ENCODE peak calls at places on chromosome 6, in five cellular contexts. X is tibial artery; K is CD8-positive, alpha-beta T cell; R is IMR-90; N is Peyer's patch. Y is an unnamed sample.

GRCh38 chr6:153031335-153031955 is 28.9 kb upstream of the MTRF1L start:
- DNase-seq in K (no peak), X (no peak), R (peak; percentile 64), N (no peak), Y (no peak)

GRCh38 chr6:101597711-101598110 is 204.2 kb downstream of the GRIK2 start:
- DNase-seq in X (no peak), K (no peak), N (no peak), R (peak; percentile 94), Y (no peak)

GRCh38 chr6:108752733-108753392 is 95.4 kb upstream of the ARMC2 start:
- DNase-seq in K (no peak), N (no peak), R (no peak), X (no peak), Y (no peak)

GRCh38 chr6:149212892-149213786 is 104.4 kb upstream of the TAB2 start:
- DNase-seq in N (no peak), X (no peak), R (no peak), K (no peak), Y (no peak)

GRCh38 chr6:1527098-1527497 is 82.6 kb upstream of the FOXC1 start:
- DNase-seq in K (peak; percentile 24), N (no peak), R (peak; percentile 58), X (peak; percentile 78), Y (no peak)

GRCh38 chr6:116685437-116685993 is 4.5 kb downstream of the KPNA5 start:
- DNase-seq in R (no peak), X (no peak), N (no peak), K (no peak), Y (no peak)

GRCh38 chr6:27290065-27290849 is 21.8 kb downstream of the POM121L2 start:
- DNase-seq in R (peak; percentile 63), X (no peak), N (no peak), K (no peak), Y (no peak)

GRCh38 chr6:45504947-45505346 is 127.2 kb upstream of the SUPT3H start:
- DNase-seq in X (no peak), N (no peak), K (no peak), R (peak; percentile 98), Y (no peak)

GRCh38 chr6:161139766-161140553 is 133.9 kb downstream of the AGPAT4 start:
- DNase-seq in R (peak; percentile 42), K (no peak), X (no peak), N (no peak), Y (peak; percentile 30)

GRCh38 chr6:51913265-51913664 is 174.1 kb downstream of the PKHD1 start:
- DNase-seq in X (no peak), K (no peak), N (no peak), R (no peak), Y (no peak)

GRCh38 chr6:135475292-135475886 is 22.2 kb downstream of the AHI1 start:
- DNase-seq in N (no peak), K (no peak), R (peak; percentile 73), X (no peak), Y (no peak)

GRCh38 chr6:158774734-158775449 is 44.3 kb downstream of the EZR start:
- DNase-seq in K (no peak), X (no peak), R (no peak), N (no peak), Y (no peak)

GRCh38 chr6:63813531-63813930 is 177.9 kb downstream of the PHF3 start:
- DNase-seq in K (no peak), R (no peak), X (no peak), N (no peak), Y (no peak)

GRCh38 chr6:117444600-117444999 is 18.9 kb upstream of the ROS1 start:
- DNase-seq in N (no peak), X (no peak), R (peak; percentile 83), K (no peak), Y (no peak)

GRCh38 chr6:4790158-4790899 is 14.1 kb downstream of the CDYL start:
- DNase-seq in N (no peak), R (no peak), X (no peak), K (no peak), Y (no peak)

GRCh38 chr6:33592280-33592594 is 12.2 kb upstream of the BAK1 start:
- DNase-seq in R (no peak), N (no peak), X (no peak), K (no peak), Y (no peak)

GRCh38 chr6:33593414-33593727 is 13.3 kb upstream of the BAK1 start:
- DNase-seq in K (no peak), N (no peak), X (no peak), R (no peak), Y (no peak)

GRCh38 chr6:33591633-33592032 is 11.6 kb upstream of the BAK1 start:
- DNase-seq in R (no peak), N (no peak), X (no peak), K (no peak), Y (no peak)

GRCh38 chr6:33590531-33591198 is 10.6 kb upstream of the BAK1 start:
- DNase-seq in R (no peak), X (no peak), K (no peak), N (peak; percentile 82), Y (no peak)

DNA sequence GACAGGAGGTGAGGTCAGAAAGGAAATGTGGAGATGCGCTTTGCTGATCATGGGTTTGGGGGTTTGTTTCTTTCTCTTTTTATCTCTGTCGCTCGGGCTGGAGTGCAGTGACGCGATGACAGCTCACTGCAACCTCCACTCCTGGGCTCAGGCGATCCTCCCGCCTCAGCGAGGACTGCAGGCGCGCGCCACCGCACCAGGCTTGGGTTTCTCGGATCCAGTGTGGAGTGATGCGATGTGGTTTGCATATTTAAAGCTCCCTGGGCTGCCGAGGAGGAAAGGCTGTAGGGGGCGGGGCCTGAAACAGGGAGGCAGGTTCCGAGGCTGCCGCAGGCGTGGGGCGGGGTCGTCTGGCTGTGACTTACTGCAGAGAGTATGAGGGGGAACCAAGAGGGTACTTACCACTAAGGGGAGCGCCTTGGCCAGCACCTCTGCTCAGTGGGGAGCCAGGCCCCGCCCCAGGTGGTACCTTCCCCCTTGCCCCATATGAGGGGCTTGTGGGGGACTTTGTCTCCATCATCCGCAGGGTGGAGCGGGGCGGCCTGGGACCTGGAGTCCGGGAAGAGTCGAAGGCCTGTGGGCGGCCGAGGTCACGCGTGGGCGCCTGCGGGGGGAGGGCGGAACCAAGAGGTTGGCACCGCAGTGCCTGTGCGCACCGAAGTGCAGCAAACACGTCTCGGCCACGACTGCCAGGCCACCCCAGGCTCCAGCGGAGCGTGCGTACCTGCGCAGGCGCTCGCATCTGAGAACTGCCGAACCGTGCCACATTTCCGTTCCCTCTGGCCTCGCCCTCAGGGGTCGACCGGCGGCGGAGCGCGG is 12.7 kb upstream of the BAK1 start:
- DNase-seq in N (peak; percentile 74), X (peak; percentile 64), R (no peak), K (peak; percentile 35), Y (no peak)
- H3K27ac ChIP-seq in N (peak overlapping the region; percentile 69), X (no peak overlapping the region), R (no peak overlapping the region), K (peak overlapping the region; percentile 46), Y (peak overlapping the region; percentile 2)

GRCh38 chr6:43178150-43178549 is 3.8 kb upstream of the CUL9 start:
- DNase-seq in R (no peak), X (no peak), K (no peak), N (no peak), Y (no peak)
- H3K4me1 ChIP-seq in R (peaks cover 17% of the 10 kb centered on the region), X (no peaks in the 10 kb centered on the region), K (peaks cover 40% of the 10 kb centered on the region), N (peaks cover 10% of the 10 kb centered on the region), Y (peaks cover 40% of the 10 kb centered on the region)

GRCh38 chr6:21033575-21034026 is 499.3 kb downstream of the CDKAL1 start:
- DNase-seq in K (no peak), N (no peak), X (no peak), R (peak; percentile 85), Y (no peak)

GRCh38 chr6:21031182-21031581 is 496.9 kb downstream of the CDKAL1 start:
- DNase-seq in X (no peak), R (no peak), N (no peak), K (no peak), Y (no peak)

GRCh38 chr6:21033095-21033494 is 498.8 kb downstream of the CDKAL1 start:
- DNase-seq in K (no peak), N (no peak), R (no peak), X (no peak), Y (no peak)

GRCh38 chr6:21037453-21037852 is 503.2 kb downstream of the CDKAL1 start:
- DNase-seq in N (no peak), K (no peak), X (no peak), R (no peak), Y (no peak)

GRCh38 chr6:21034345-21034744 is 500.1 kb downstream of the CDKAL1 start:
- DNase-seq in X (no peak), K (no peak), N (no peak), R (no peak), Y (no peak)
- H3K4me3 ChIP-seq in X (no peak overlapping the region), K (no peak overlapping the region), N (no peak overlapping the region), R (no peak overlapping the region), Y (no peak overlapping the region)

GRCh38 chr6:106614592-106615301 is 14.6 kb downstream of the RTN4IP1 start:
- DNase-seq in K (no peak), X (no peak), N (no peak), R (no peak), Y (no peak)

GRCh38 chr6:106614131-106614530 is 15.2 kb downstream of the RTN4IP1 start:
- DNase-seq in N (no peak), R (no peak), K (no peak), X (no peak), Y (no peak)

GRCh38 chr6:106611030-106611429 is 18.3 kb downstream of the RTN4IP1 start:
- DNase-seq in K (no peak), R (no peak), X (no peak), N (no peak), Y (no peak)

GRCh38 chr6:106613590-106613989 is 15.7 kb downstream of the RTN4IP1 start:
- DNase-seq in N (no peak), X (no peak), K (no peak), R (no peak), Y (no peak)

DNA sequence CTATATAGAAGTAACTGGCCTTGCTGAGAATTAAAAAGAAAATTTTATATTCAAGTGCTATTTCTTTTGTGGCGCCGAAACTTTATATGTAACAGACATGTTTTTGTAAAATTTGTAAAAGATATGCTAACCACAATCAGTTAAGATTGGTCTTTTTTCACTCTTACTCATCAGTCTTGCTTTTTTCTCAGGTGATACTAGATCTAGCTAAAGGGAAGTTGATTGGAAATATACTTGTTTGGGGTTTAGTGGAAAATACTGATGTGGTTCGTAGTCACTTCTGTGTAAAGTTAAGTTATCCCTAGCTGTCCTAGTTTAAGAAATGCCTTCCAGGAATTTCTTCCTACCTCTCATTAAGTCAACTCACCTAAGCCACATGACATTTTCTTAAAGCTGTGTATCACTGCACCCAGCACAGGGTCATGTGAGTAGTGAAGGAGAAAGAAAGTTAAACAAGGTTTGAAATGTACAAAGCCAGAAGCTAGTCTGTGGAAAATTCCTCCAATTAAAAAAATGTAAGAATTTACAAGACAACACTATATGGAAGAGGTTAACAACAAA is 16.3 kb downstream of the RTN4IP1 start:
- DNase-seq in N (no peak), R (no peak), X (no peak), K (no peak), Y (no peak)
- H3K27ac ChIP-seq in N (no peak overlapping the region), R (no peak overlapping the region), X (no peak overlapping the region), K (no peak overlapping the region), Y (no peak overlapping the region)

GRCh38 chr6:38193051-38193450 is 373.5 kb downstream of the ZFAND3 start:
- DNase-seq in X (no peak), N (no peak), K (no peak), R (no peak), Y (no peak)
- H3K4me1 ChIP-seq in X (no peaks in the 10 kb centered on the region), N (no peaks in the 10 kb centered on the region), K (no peaks in the 10 kb centered on the region), R (no peaks in the 10 kb centered on the region), Y (no peaks in the 10 kb centered on the region)

Y was measured in CD8-positive, alpha-beta memory T cell.